ENCODE peak calls at places on chromosome 21, in six cellular contexts. One of them, this sample, is unnamed.

GRCh38 chr21:45393021-45393420 is 11.9 kb upstream of the COL18A1 start:
- DNase-seq in right atrium auricular region: no peak
- DNase-seq in fibroblast of lung: no peak
- DNase-seq in glutamatergic neuron: peak
- DNase-seq in ovary: peak
- DNase-seq in AG04450: no peak
- DNase-seq in this sample: no peak

GRCh38 chr21:44706706-44707615 is 4.4 kb downstream of the TSPEAR start:
- DNase-seq in right atrium auricular region: no peak
- DNase-seq in fibroblast of lung: no peak
- DNase-seq in glutamatergic neuron: no peak
- DNase-seq in ovary: no peak
- DNase-seq in AG04450: no peak
- DNase-seq in this sample: no peak

GRCh38 chr21:15472108-15472507 is 257.7 kb upstream of the USP25 start:
- DNase-seq in right atrium auricular region: no peak
- DNase-seq in fibroblast of lung: no peak
- DNase-seq in glutamatergic neuron: no peak
- DNase-seq in ovary: no peak
- DNase-seq in AG04450: no peak
- DNase-seq in this sample: no peak

GRCh38 chr21:34524671-34525601 is 12.9 kb upstream of the KCNE1 start:
- DNase-seq in right atrium auricular region: peak
- DNase-seq in fibroblast of lung: peak
- DNase-seq in glutamatergic neuron: no peak
- DNase-seq in ovary: no peak
- DNase-seq in AG04450: no peak
- DNase-seq in this sample: no peak

GRCh38 chr21:32826317-32827167 is 55.0 kb upstream of the PAXBP1 start:
- DNase-seq in right atrium auricular region: no peak
- DNase-seq in fibroblast of lung: peak
- DNase-seq in glutamatergic neuron: no peak
- DNase-seq in ovary: peak
- DNase-seq in AG04450: peak
- DNase-seq in this sample: no peak

GRCh38 chr21:44057960-44058651 is 46.0 kb downstream of the TRAPPC10 start:
- DNase-seq in right atrium auricular region: no peak
- DNase-seq in fibroblast of lung: no peak
- DNase-seq in glutamatergic neuron: no peak
- DNase-seq in ovary: no peak
- DNase-seq in AG04450: no peak
- DNase-seq in this sample: no peak

GRCh38 chr21:44701541-44701940 is 4.6 kb downstream of the KRTAP10-12 start:
- DNase-seq in right atrium auricular region: peak
- DNase-seq in fibroblast of lung: no peak
- DNase-seq in glutamatergic neuron: no peak
- DNase-seq in ovary: no peak
- DNase-seq in AG04450: no peak
- DNase-seq in this sample: no peak

GRCh38 chr21:31509108-31510017 is 150.1 kb upstream of the SOD1 start:
- DNase-seq in right atrium auricular region: no peak
- DNase-seq in fibroblast of lung: no peak
- DNase-seq in glutamatergic neuron: no peak
- DNase-seq in ovary: no peak
- DNase-seq in AG04450: no peak
- DNase-seq in this sample: no peak

GRCh38 chr21:44816761-44817505 is 929 bp downstream of the SUMO3 start:
- DNase-seq in right atrium auricular region: no peak
- DNase-seq in fibroblast of lung: no peak
- DNase-seq in glutamatergic neuron: peak
- DNase-seq in ovary: peak
- DNase-seq in AG04450: no peak
- DNase-seq in this sample: no peak

GRCh38 chr21:8990326-8991087 is 1530.9 kb upstream of the TPTE start:
- DNase-seq in right atrium auricular region: no peak
- DNase-seq in fibroblast of lung: no peak
- DNase-seq in glutamatergic neuron: no peak
- DNase-seq in ovary: no peak
- DNase-seq in AG04450: no peak
- DNase-seq in this sample: no peak

DNA sequence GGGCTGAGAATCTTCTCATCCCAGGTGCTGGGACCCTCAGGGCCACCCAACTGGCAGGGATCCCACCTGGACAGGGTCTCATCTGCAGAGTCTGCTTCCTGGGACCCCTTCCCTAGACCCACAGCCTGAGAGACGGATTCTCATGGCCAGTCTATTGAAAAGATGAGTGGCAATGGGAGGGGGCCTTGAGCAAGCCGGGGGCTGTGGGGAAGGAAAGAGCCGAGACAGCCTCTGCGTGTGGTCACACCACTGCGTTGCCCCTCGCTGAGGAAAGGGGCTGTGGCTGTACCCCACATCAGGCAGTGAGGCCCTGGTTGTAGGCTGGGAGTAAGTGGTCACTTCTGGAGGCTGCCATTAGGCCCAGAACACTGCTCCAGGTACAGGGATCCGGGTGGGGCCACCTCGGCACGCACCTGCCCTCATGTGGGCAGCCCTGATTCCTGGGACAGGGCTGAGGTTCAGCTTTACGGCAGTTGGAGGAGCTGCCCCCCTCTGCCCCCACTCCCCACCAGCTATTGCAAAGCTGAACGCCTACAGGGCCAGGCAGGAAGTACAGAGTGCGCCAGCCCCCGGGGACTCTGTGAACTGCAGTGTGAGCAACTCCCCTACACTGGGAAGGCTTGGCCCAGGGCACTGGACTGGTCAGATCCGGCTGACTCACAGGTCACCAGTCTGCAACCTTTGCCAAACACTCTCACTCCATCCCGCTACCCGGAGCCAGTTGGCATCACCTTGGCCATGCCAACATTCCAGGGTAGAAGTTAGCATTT is 106.9 kb downstream of the RIPK4 start:
- DNase-seq in right atrium auricular region: no peak
- DNase-seq in fibroblast of lung: peak
- DNase-seq in glutamatergic neuron: no peak
- DNase-seq in ovary: no peak
- DNase-seq in AG04450: no peak
- DNase-seq in this sample: no peak
- TF ChIP-seq CTCF in right atrium auricular region: no peak
- TF ChIP-seq CTCF in fibroblast of lung: peak
- TF ChIP-seq CTCF in glutamatergic neuron: no peak
- TF ChIP-seq CTCF in ovary: no peak
- TF ChIP-seq CTCF in AG04450: no peak
- TF ChIP-seq CTCF in this sample: no peak

GRCh38 chr21:38806153-38806941 is 618 bp downstream of the ETS2 start:
- DNase-seq in right atrium auricular region: no peak
- DNase-seq in fibroblast of lung: no peak
- DNase-seq in glutamatergic neuron: peak
- DNase-seq in ovary: peak
- DNase-seq in AG04450: no peak
- DNase-seq in this sample: no peak

GRCh38 chr21:38804617-38805281 is 980 bp upstream of the ETS2 start:
- DNase-seq in right atrium auricular region: peak
- DNase-seq in fibroblast of lung: peak
- DNase-seq in glutamatergic neuron: peak
- DNase-seq in ovary: peak
- DNase-seq in AG04450: no peak
- DNase-seq in this sample: no peak

GRCh38 chr21:38804030-38804616 is 1.6 kb upstream of the ETS2 start:
- DNase-seq in right atrium auricular region: no peak
- DNase-seq in fibroblast of lung: peak
- DNase-seq in glutamatergic neuron: no peak
- DNase-seq in ovary: no peak
- DNase-seq in AG04450: no peak
- DNase-seq in this sample: no peak

GRCh38 chr21:38806942-38807284 is 1.2 kb downstream of the ETS2 start:
- DNase-seq in right atrium auricular region: no peak
- DNase-seq in fibroblast of lung: no peak
- DNase-seq in glutamatergic neuron: no peak
- DNase-seq in ovary: no peak
- DNase-seq in AG04450: no peak
- DNase-seq in this sample: no peak

DNA sequence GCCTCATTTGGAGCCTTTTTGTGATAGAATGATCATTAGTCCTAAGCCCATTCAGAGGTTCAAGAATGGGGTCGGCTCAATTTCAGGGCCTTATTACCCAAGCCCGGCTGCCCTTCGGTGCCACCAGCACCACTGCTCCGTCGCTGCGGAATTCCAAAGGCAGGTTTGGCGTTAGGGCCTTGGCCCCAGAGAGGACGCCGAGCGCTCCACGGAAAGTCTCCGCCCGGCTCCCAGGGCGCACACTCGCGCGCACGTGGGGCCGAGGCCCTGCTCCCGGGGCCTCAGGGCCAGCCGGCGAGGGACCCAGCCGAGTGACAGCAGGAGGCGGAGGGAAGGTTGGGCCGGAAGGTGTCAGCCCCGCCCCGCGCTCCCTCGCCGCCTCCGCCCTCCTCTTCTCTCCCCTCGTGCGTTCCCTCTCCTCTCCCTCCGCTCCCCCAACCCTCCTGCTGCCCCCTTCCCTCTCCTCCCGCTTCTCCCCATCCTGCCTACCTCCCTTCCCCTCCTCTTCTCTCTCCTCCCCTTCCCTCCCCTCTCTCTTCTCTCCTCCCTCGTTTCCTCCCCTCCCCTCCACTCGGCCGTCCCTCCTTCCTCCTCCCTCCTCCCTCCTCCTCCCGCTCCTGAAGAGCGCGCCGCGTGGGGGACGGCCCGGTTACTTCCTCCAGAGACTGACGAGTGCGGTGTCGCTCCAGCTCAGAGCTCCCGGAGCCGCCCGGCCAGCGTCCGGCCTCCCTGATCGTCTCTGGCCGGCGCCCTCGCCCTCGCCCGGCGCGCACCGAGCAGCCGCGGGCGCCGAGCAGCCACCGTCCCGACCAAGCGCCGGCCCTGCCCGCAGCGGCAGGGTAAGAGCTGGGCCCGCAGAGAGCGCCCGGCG is at the start of gene ETS2:
- DNase-seq in right atrium auricular region: peak
- DNase-seq in fibroblast of lung: peak
- DNase-seq in glutamatergic neuron: peak
- DNase-seq in ovary: peak
- DNase-seq in AG04450: peak
- DNase-seq in this sample: peak
- TF ChIP-seq CTCF in right atrium auricular region: peak
- TF ChIP-seq CTCF in fibroblast of lung: no peak
- TF ChIP-seq CTCF in glutamatergic neuron: no peak
- TF ChIP-seq CTCF in ovary: no peak
- TF ChIP-seq CTCF in AG04450: no peak
- TF ChIP-seq CTCF in this sample: peak

DNA sequence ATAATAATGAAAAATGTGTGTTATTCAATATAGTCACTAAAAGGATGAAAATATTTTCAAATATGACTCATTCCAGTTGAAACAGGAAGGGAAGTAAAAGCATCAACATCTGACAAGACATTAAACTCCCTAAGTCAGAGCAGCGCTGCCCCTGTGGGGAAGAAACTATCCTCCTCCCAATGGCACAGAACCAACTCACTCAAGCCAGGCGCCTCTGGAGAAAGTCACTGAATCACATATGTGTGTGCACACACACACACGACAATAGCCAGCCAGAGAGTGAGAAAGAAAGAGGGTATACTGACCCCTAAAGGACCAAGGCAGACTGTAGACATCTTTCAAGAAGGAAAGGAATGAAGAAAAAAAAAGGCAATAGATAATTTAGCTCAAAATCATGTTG is 126.9 kb downstream of the SETD4 start:
- DNase-seq in right atrium auricular region: peak
- DNase-seq in fibroblast of lung: peak
- DNase-seq in glutamatergic neuron: no peak
- DNase-seq in ovary: peak
- DNase-seq in AG04450: no peak
- DNase-seq in this sample: peak
- TF ChIP-seq CTCF in right atrium auricular region: peak
- TF ChIP-seq CTCF in fibroblast of lung: peak
- TF ChIP-seq CTCF in glutamatergic neuron: no peak
- TF ChIP-seq CTCF in ovary: no peak
- TF ChIP-seq CTCF in AG04450: peak
- TF ChIP-seq CTCF in this sample: peak

GRCh38 chr21:25569711-25570110 is 37.6 kb downstream of the MRPL39 start:
- DNase-seq in right atrium auricular region: no peak
- DNase-seq in fibroblast of lung: no peak
- DNase-seq in glutamatergic neuron: no peak
- DNase-seq in ovary: no peak
- DNase-seq in AG04450: no peak
- DNase-seq in this sample: no peak

GRCh38 chr21:25571726-25572121 is 35.6 kb downstream of the MRPL39 start:
- DNase-seq in right atrium auricular region: no peak
- DNase-seq in fibroblast of lung: no peak
- DNase-seq in glutamatergic neuron: no peak
- DNase-seq in ovary: no peak
- DNase-seq in AG04450: no peak
- DNase-seq in this sample: no peak

GRCh38 chr21:25577765-25578069 is 29.6 kb downstream of the MRPL39 start:
- DNase-seq in right atrium auricular region: no peak
- DNase-seq in fibroblast of lung: no peak
- DNase-seq in glutamatergic neuron: no peak
- DNase-seq in ovary: no peak
- DNase-seq in AG04450: no peak
- DNase-seq in this sample: no peak

GRCh38 chr21:25572895-25573310 is 34.4 kb downstream of the MRPL39 start:
- DNase-seq in right atrium auricular region: no peak
- DNase-seq in fibroblast of lung: peak
- DNase-seq in glutamatergic neuron: no peak
- DNase-seq in ovary: no peak
- DNase-seq in AG04450: no peak
- DNase-seq in this sample: no peak

DNA sequence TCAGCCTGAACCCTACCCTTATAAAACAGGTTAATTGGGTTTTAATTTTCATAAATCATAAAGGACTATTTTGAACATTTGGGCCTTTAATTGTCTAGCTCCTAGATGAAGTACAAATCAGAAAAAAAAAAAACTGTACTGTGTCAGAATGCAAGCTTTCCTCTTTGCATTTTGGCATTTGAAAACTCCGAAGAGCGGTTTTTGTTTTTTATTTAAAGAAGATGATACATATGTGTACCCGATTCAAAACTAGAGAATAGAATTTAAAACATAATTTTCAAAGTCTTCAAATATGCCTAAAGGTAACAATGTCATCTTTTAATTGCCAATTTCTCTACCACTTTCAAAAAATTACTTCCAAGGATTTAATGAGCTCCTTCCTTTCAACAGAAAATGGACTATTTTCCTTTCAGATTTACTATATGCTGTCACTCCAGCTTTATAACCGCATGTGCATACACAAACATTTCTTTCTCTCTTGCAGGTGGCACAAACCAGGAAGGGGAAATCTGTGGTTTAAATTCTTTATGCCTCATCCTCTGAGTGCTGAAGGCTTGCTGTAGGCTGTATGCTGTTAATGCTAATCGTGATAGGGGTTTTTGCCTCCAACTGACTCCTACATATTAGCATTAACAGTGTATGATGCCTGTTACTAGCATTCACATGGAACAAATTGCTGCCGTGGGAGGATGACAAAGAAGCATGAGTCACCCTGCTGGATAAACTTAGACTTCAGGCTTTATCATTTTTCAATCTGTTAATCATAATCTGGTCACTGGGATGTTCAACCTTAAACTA is 33.7 kb downstream of the MRPL39 start:
- DNase-seq in right atrium auricular region: no peak
- DNase-seq in fibroblast of lung: peak
- DNase-seq in glutamatergic neuron: no peak
- DNase-seq in ovary: no peak
- DNase-seq in AG04450: peak
- DNase-seq in this sample: peak
- TF ChIP-seq CTCF in right atrium auricular region: no peak
- TF ChIP-seq CTCF in fibroblast of lung: no peak
- TF ChIP-seq CTCF in glutamatergic neuron: no peak
- TF ChIP-seq CTCF in ovary: no peak
- TF ChIP-seq CTCF in AG04450: no peak
- TF ChIP-seq CTCF in this sample: no peak

GRCh38 chr21:36388835-36389234 is 3.6 kb downstream of the CHAF1B start:
- DNase-seq in right atrium auricular region: no peak
- DNase-seq in fibroblast of lung: peak
- DNase-seq in glutamatergic neuron: peak
- DNase-seq in ovary: no peak
- DNase-seq in AG04450: no peak
- DNase-seq in this sample: no peak
- TF ChIP-seq CTCF in right atrium auricular region: no peak
- TF ChIP-seq CTCF in fibroblast of lung: peak
- TF ChIP-seq CTCF in glutamatergic neuron: no peak
- TF ChIP-seq CTCF in ovary: no peak
- TF ChIP-seq CTCF in AG04450: peak
- TF ChIP-seq CTCF in this sample: no peak